ENCODE peak calls at places on chromosomes 16 and 17, in seven cellular contexts. I is LoVo; W is astrocyte; U is uterus; T is Kasumi-1; G is transverse colon; J is activated T-helper 1 cell treated with anti-CD3 and anti-CD28 coated beads, Interleukin-12 subunit alpha, Interleukin-12 subunit beta, Interleukin-2, Interleukin-4 antibody, amounts not matched to agents 30 ng/mL and 10 ng/mL and 1 ng/mL, durations not matched to agents 14 hours and 24 hours and 36 hours. D is an unnamed sample.

GRCh38 chr17:40958086-40958953 is 8.4 kb downstream of the KRT39 start:
- DNase-seq in I (peak; percentile 40), W (no peak), U (no peak), T (no peak), G (peak; percentile 25), J (no peak), D (no peak)

GRCh38 chr17:32498362-32498761 is 11.6 kb downstream of the CDK5R1 start:
- DNase-seq in I (no peak), W (no peak), U (no peak), T (no peak), G (no peak), J (no peak), D (no peak)

GRCh38 chr16:47617732-47618131 is 156.6 kb downstream of the PHKB start:
- DNase-seq in I (no peak), W (peak; percentile 62), U (no peak), T (no peak), G (no peak), J (no peak), D (no peak)

GRCh38 chr17:57620576-57620975 is 124.5 kb downstream of the CCDC182 start:
- DNase-seq in I (no peak), W (no peak), U (no peak), T (no peak), G (no peak), J (no peak), D (no peak)

GRCh38 chr17:36602924-36603384 is 1.6 kb downstream of the MRM1 start:
- DNase-seq in I (peak; percentile 67), W (peak; percentile 42), U (peak; percentile 36), T (peak; percentile 81), G (peak; percentile 68), J (peak; percentile 53), D (no peak)

GRCh38 chr16:22206847-22207714 is 1.0 kb downstream of the EEF2K start:
- DNase-seq in I (no peak), W (peak; percentile 68), U (peak; percentile 76), T (peak; percentile 52), G (peak; percentile 82), J (peak; percentile 19), D (peak; percentile 88)

GRCh38 chr16:592518-593306 is 2.8 kb downstream of the RAB40C start:
- DNase-seq in I (peak; percentile 53), W (no peak), U (no peak), T (peak; percentile 62), G (peak; percentile 56), J (no peak), D (peak; percentile 87)

GRCh38 chr17:36534117-36534880 is at the start of gene MYO19:
- DNase-seq in I (peak; percentile 76), W (peak; percentile 43), U (peak; percentile 70), T (peak; percentile 41), G (peak; percentile 82), J (peak; percentile 38), D (peak; percentile 90)

GRCh38 chr17:75637143-75637538 is 3.9 kb downstream of the SMIM5 start:
- DNase-seq in I (no peak), W (no peak), U (peak; percentile 14), T (no peak), G (peak; percentile 68), J (no peak), D (peak; percentile 73)

GRCh38 chr17:66673668-66674276 is 161.1 kb upstream of the CACNG5 start:
- DNase-seq in I (peak; percentile 64), W (peak; percentile 54), U (peak; percentile 43), T (peak; percentile 52), G (peak; percentile 57), J (peak; percentile 44), D (no peak)